ENCODE peak calls at places on chromosomes 2 and 18, in eight cellular contexts. I is stimulated activated CD4-positive, alpha-beta T cell treated with anti-CD3 and anti-CD28 coated beads, TNF-alpha, amount 100 ng/mL, for 1 hour; W is stimulated activated CD8-positive, alpha-beta memory T cell treated with anti-CD3 and anti-CD28 coated beads, Interleukin-4, amount 100 ng/mL, for 48 hours; J is brain microvascular endothelial cell; O is T-cell; A is mucosa of gallbladder; E is activated CD8-positive, alpha-beta memory T cell treated with anti-CD3 and anti-CD28 coated beads for 1 hour; U is HTR-8/SVneo. D is an unnamed sample.

GRCh38 chr18:80232710-80233109 is 14.6 kb downstream of the PARD6G start:
- DNase-seq in I (no peak), W (no peak), J (no peak), O (no peak), A (no peak), E (no peak), U (no peak), D (no peak)

GRCh38 chr2:36461039-36461681 is 105.6 kb downstream of the CRIM1 start:
- DNase-seq in I (no peak), W (no peak), J (peak; percentile 82), O (no peak), A (no peak), E (no peak), U (peak; percentile 58), D (peak; percentile 81)

GRCh38 chr18:9095297-9096012 is 7.0 kb upstream of the NDUFV2 start:
- DNase-seq in I (no peak), W (peak; percentile 70), J (peak; percentile 29), O (peak; percentile 50), A (no peak), E (no peak), U (no peak), D (peak; percentile 20)

GRCh38 chr2:64524604-64525322 is 635 bp downstream of the AFTPH start:
- DNase-seq in I (no peak), W (peak; percentile 60), J (no peak), O (peak; percentile 16), A (no peak), E (no peak), U (no peak), D (peak; percentile 49)

GRCh38 chr2:199443589-199444130 is 14.1 kb downstream of the SATB2 start:
- DNase-seq in I (no peak), W (no peak), J (no peak), O (no peak), A (no peak), E (no peak), U (no peak), D (no peak)

GRCh38 chr2:144836635-144837350 is 316.9 kb upstream of the ZEB2 start:
- DNase-seq in I (no peak), W (no peak), J (peak; percentile 43), O (no peak), A (no peak), E (no peak), U (no peak), D (no peak)

GRCh38 chr2:13596233-13596632 is 879.5 kb downstream of the TRIB2 start:
- DNase-seq in I (no peak), W (no peak), J (no peak), O (no peak), A (no peak), E (no peak), U (no peak), D (no peak)

GRCh38 chr2:85871494-85872164 is 17.2 kb downstream of the ST3GAL5 start:
- DNase-seq in I (no peak), W (no peak), J (no peak), O (no peak), A (no peak), E (no peak), U (no peak), D (no peak)

GRCh38 chr2:73588177-73588576 is 54.0 kb downstream of the NAT8 start:
- DNase-seq in I (no peak), W (no peak), J (no peak), O (no peak), A (no peak), E (no peak), U (no peak), D (no peak)

GRCh38 chr2:237980751-237981150 is 13.9 kb downstream of the UBE2F start:
- DNase-seq in I (no peak), W (peak; percentile 59), J (no peak), O (no peak), A (no peak), E (no peak), U (no peak), D (no peak)

GRCh38 chr2:127218843-127219715 is 1.0 kb downstream of the CYP27C1 start:
- DNase-seq in I (no peak), W (no peak), J (no peak), O (no peak), A (no peak), E (no peak), U (no peak), D (no peak)

GRCh38 chr18:33116376-33116775 is 324.1 kb downstream of the CCDC178 start:
- DNase-seq in I (no peak), W (no peak), J (no peak), O (no peak), A (peak; percentile 72), E (no peak), U (no peak), D (no peak)

GRCh38 chr2:170436077-170436943 is 258.4 kb downstream of the MYO3B start:
- DNase-seq in I (no peak), W (no peak), J (no peak), O (no peak), A (no peak), E (no peak), U (no peak), D (no peak)

GRCh38 chr2:219783551-219783950 is 156.1 kb downstream of the SLC4A3 start:
- DNase-seq in I (no peak), W (no peak), J (no peak), O (no peak), A (no peak), E (no peak), U (no peak), D (no peak)

GRCh38 chr2:137689549-137689948 is 274.7 kb upstream of the HNMT start:
- DNase-seq in I (no peak), W (no peak), J (peak; percentile 76), O (no peak), A (no peak), E (no peak), U (no peak), D (no peak)

GRCh38 chr2:224085811-224086210 is 46.7 kb upstream of the SERPINE2 start:
- DNase-seq in I (no peak), W (no peak), J (no peak), O (no peak), A (no peak), E (no peak), U (no peak), D (no peak)

GRCh38 chr2:219433666-219434467 is 776 bp upstream of the SPEG start:
- DNase-seq in I (no peak), W (peak; percentile 69), J (peak; percentile 45), O (no peak), A (no peak), E (no peak), U (no peak), D (peak; percentile 64)

GRCh38 chr2:8551622-8552074 is 130.2 kb upstream of the ID2 start:
- DNase-seq in I (no peak), W (peak; percentile 46), J (no peak), O (no peak), A (no peak), E (no peak), U (no peak), D (no peak)